ENCODE peak calls at places on chromosomes 16 and 17, in nine cellular contexts. W, K, J, D, R, B, E, F and Q are unnamed samples.

GRCh38 chr17:48051706-48052486 is 3.7 kb downstream of the NFE2L1 start:
- DNase-seq in W (peak), K (no peak), J (peak), D (peak), R (peak), B (peak), E (no peak), F (no peak), Q (peak)

GRCh38 chr17:57471941-57472368 is 215.6 kb downstream of the MSI2 start:
- DNase-seq in W (no peak), K (no peak), J (no peak), D (no peak), R (no peak), B (no peak), E (no peak), F (no peak), Q (no peak)

GRCh38 chr17:68296217-68297140 is 5.2 kb downstream of the ARSG start:
- DNase-seq in W (no peak), K (peak), J (no peak), D (peak), R (no peak), B (no peak), E (peak), F (no peak), Q (no peak)

GRCh38 chr16:67979955-67980678 is at the start of gene DPEP3:
- DNase-seq in W (no peak), K (no peak), J (no peak), D (no peak), R (no peak), B (no peak), E (no peak), F (peak), Q (no peak)

GRCh38 chr16:73058616-73059409 is 10.9 kb upstream of the ZFHX3 start:
- DNase-seq in W (peak), K (no peak), J (peak), D (peak), R (peak), B (peak), E (no peak), F (peak), Q (peak)

GRCh38 chr16:85521737-85522042 is 91.4 kb upstream of the GSE1 start:
- DNase-seq in W (no peak), K (no peak), J (no peak), D (no peak), R (no peak), B (no peak), E (no peak), F (no peak), Q (no peak)

GRCh38 chr17:35313875-35314409 is 59.5 kb downstream of the SLFN11 start:
- DNase-seq in W (no peak), K (peak), J (no peak), D (no peak), R (no peak), B (no peak), E (no peak), F (peak), Q (no peak)

GRCh38 chr16:53892155-53892554 is 188.2 kb downstream of the FTO start:
- DNase-seq in W (peak), K (peak), J (peak), D (peak), R (peak), B (peak), E (peak), F (no peak), Q (peak)

GRCh38 chr17:66939461-66940114 is 24.9 kb upstream of the CACNG4 start:
- DNase-seq in W (no peak), K (no peak), J (no peak), D (no peak), R (no peak), B (no peak), E (no peak), F (no peak), Q (no peak)

GRCh38 chr17:214881-215331 is 33.5 kb upstream of the DOC2B start:
- DNase-seq in W (no peak), K (no peak), J (no peak), D (no peak), R (no peak), B (no peak), E (no peak), F (no peak), Q (no peak)

GRCh38 chr17:16215002-16215272 is 397 bp downstream of the NCOR1 start:
- DNase-seq in W (peak), K (no peak), J (peak), D (peak), R (peak), B (no peak), E (peak), F (peak), Q (no peak)

GRCh38 chr16:12002447-12003006 is 26.0 kb downstream of the SNX29 start:
- DNase-seq in W (peak), K (no peak), J (no peak), D (no peak), R (peak), B (peak), E (no peak), F (no peak), Q (peak)

GRCh38 chr16:87552772-87553171 is 49.5 kb upstream of the JPH3 start:
- DNase-seq in W (no peak), K (no peak), J (no peak), D (no peak), R (no peak), B (no peak), E (no peak), F (no peak), Q (peak)

GRCh38 chr16:19672378-19672777 is 45.6 kb downstream of the KNOP1 start:
- DNase-seq in W (no peak), K (no peak), J (no peak), D (no peak), R (peak), B (no peak), E (no peak), F (no peak), Q (peak)

GRCh38 chr16:31248344-31248743 is 11.4 kb upstream of the ITGAM start:
- DNase-seq in W (no peak), K (no peak), J (no peak), D (no peak), R (no peak), B (no peak), E (no peak), F (no peak), Q (no peak)